ENCODE peak calls at places on chromosome 13, in eight cellular contexts. One of them, this sample, is unnamed.
A peak's percentile ranks its signal among the peaks of the same experiment; 100 is the strongest.

GRCh38 chr13:112910016-112910415 is 59.0 kb upstream of the MCF2L start:
- DNase-seq in brain microvascular endothelial cell: no peak
- DNase-seq in RWPE1: no peak
- DNase-seq in activated T-cell treated with anti-CD3 and anti-CD28 coated beads for 1 hour: no peak
- DNase-seq in RCC 7860: no peak
- DNase-seq in HTR-8/SVneo: no peak
- DNase-seq in effector CD4-positive, alpha-beta T cell: no peak
- DNase-seq in smooth muscle cell of the brain vasculature: no peak
- DNase-seq in this sample: no peak

GRCh38 chr13:20714161-20714560 is 10.7 kb downstream of the IL17D start:
- DNase-seq in brain microvascular endothelial cell: no peak
- DNase-seq in RWPE1: no peak
- DNase-seq in activated T-cell treated with anti-CD3 and anti-CD28 coated beads for 1 hour: no peak
- DNase-seq in RCC 7860: no peak
- DNase-seq in HTR-8/SVneo: no peak
- DNase-seq in effector CD4-positive, alpha-beta T cell: no peak
- DNase-seq in smooth muscle cell of the brain vasculature: no peak
- DNase-seq in this sample: peak; percentile 89

GRCh38 chr13:113148407-113148806 is 10.0 kb upstream of the PROZ start:
- DNase-seq in brain microvascular endothelial cell: no peak
- DNase-seq in RWPE1: no peak
- DNase-seq in activated T-cell treated with anti-CD3 and anti-CD28 coated beads for 1 hour: no peak
- DNase-seq in RCC 7860: no peak
- DNase-seq in HTR-8/SVneo: no peak
- DNase-seq in effector CD4-positive, alpha-beta T cell: no peak
- DNase-seq in smooth muscle cell of the brain vasculature: no peak
- DNase-seq in this sample: no peak

GRCh38 chr13:72983085-72983768 is 75.6 kb upstream of the KLF5 start:
- DNase-seq in brain microvascular endothelial cell: peak; percentile 25
- DNase-seq in RWPE1: no peak
- DNase-seq in activated T-cell treated with anti-CD3 and anti-CD28 coated beads for 1 hour: no peak
- DNase-seq in RCC 7860: peak; percentile 22
- DNase-seq in HTR-8/SVneo: no peak
- DNase-seq in effector CD4-positive, alpha-beta T cell: no peak
- DNase-seq in smooth muscle cell of the brain vasculature: no peak
- DNase-seq in this sample: no peak

GRCh38 chr13:113598081-113598410 is 13.5 kb downstream of the TFDP1 start:
- DNase-seq in brain microvascular endothelial cell: no peak
- DNase-seq in RWPE1: no peak
- DNase-seq in activated T-cell treated with anti-CD3 and anti-CD28 coated beads for 1 hour: no peak
- DNase-seq in RCC 7860: no peak
- DNase-seq in HTR-8/SVneo: no peak
- DNase-seq in effector CD4-positive, alpha-beta T cell: no peak
- DNase-seq in smooth muscle cell of the brain vasculature: no peak
- DNase-seq in this sample: no peak

GRCh38 chr13:78197231-78197630 is 278.6 kb upstream of the EDNRB start:
- DNase-seq in brain microvascular endothelial cell: no peak
- DNase-seq in RWPE1: no peak
- DNase-seq in activated T-cell treated with anti-CD3 and anti-CD28 coated beads for 1 hour: no peak
- DNase-seq in RCC 7860: no peak
- DNase-seq in HTR-8/SVneo: no peak
- DNase-seq in effector CD4-positive, alpha-beta T cell: no peak
- DNase-seq in smooth muscle cell of the brain vasculature: no peak
- DNase-seq in this sample: no peak

GRCh38 chr13:30872685-30873443 is 33.2 kb upstream of the MEDAG start:
- DNase-seq in brain microvascular endothelial cell: peak; percentile 87
- DNase-seq in RWPE1: no peak
- DNase-seq in activated T-cell treated with anti-CD3 and anti-CD28 coated beads for 1 hour: no peak
- DNase-seq in RCC 7860: peak; percentile 60
- DNase-seq in HTR-8/SVneo: peak; percentile 46
- DNase-seq in effector CD4-positive, alpha-beta T cell: no peak
- DNase-seq in smooth muscle cell of the brain vasculature: no peak
- DNase-seq in this sample: peak; percentile 85

GRCh38 chr13:36919206-36919832 is 719 bp downstream of the SMAD9 start:
- DNase-seq in brain microvascular endothelial cell: no peak
- DNase-seq in RWPE1: peak; percentile 22
- DNase-seq in activated T-cell treated with anti-CD3 and anti-CD28 coated beads for 1 hour: no peak
- DNase-seq in RCC 7860: peak; percentile 27
- DNase-seq in HTR-8/SVneo: peak; percentile 12
- DNase-seq in effector CD4-positive, alpha-beta T cell: no peak
- DNase-seq in smooth muscle cell of the brain vasculature: no peak
- DNase-seq in this sample: peak; percentile 3

GRCh38 chr13:99416411-99417121 is 84.7 kb upstream of the TM9SF2 start:
- DNase-seq in brain microvascular endothelial cell: no peak
- DNase-seq in RWPE1: no peak
- DNase-seq in activated T-cell treated with anti-CD3 and anti-CD28 coated beads for 1 hour: no peak
- DNase-seq in RCC 7860: no peak
- DNase-seq in HTR-8/SVneo: no peak
- DNase-seq in effector CD4-positive, alpha-beta T cell: no peak
- DNase-seq in smooth muscle cell of the brain vasculature: no peak
- DNase-seq in this sample: no peak

GRCh38 chr13:46181799-46182490 is at the start of gene LCP1:
- DNase-seq in brain microvascular endothelial cell: no peak
- DNase-seq in RWPE1: no peak
- DNase-seq in activated T-cell treated with anti-CD3 and anti-CD28 coated beads for 1 hour: peak; percentile 55
- DNase-seq in RCC 7860: peak; percentile 31
- DNase-seq in HTR-8/SVneo: no peak
- DNase-seq in effector CD4-positive, alpha-beta T cell: peak; percentile 75
- DNase-seq in smooth muscle cell of the brain vasculature: no peak
- DNase-seq in this sample: no peak

GRCh38 chr13:62321895-62322294 is 906.2 kb upstream of the PCDH20 start:
- DNase-seq in brain microvascular endothelial cell: no peak
- DNase-seq in RWPE1: no peak
- DNase-seq in activated T-cell treated with anti-CD3 and anti-CD28 coated beads for 1 hour: no peak
- DNase-seq in RCC 7860: no peak
- DNase-seq in HTR-8/SVneo: no peak
- DNase-seq in effector CD4-positive, alpha-beta T cell: no peak
- DNase-seq in smooth muscle cell of the brain vasculature: no peak
- DNase-seq in this sample: no peak

GRCh38 chr13:73337511-73337910 is 278.7 kb downstream of the KLF5 start:
- DNase-seq in brain microvascular endothelial cell: no peak
- DNase-seq in RWPE1: peak; percentile 28
- DNase-seq in activated T-cell treated with anti-CD3 and anti-CD28 coated beads for 1 hour: no peak
- DNase-seq in RCC 7860: no peak
- DNase-seq in HTR-8/SVneo: no peak
- DNase-seq in effector CD4-positive, alpha-beta T cell: no peak
- DNase-seq in smooth muscle cell of the brain vasculature: no peak
- DNase-seq in this sample: no peak

GRCh38 chr13:64917566-64917965 is 2312.6 kb downstream of the PCDH9 start:
- DNase-seq in brain microvascular endothelial cell: no peak
- DNase-seq in RWPE1: no peak
- DNase-seq in activated T-cell treated with anti-CD3 and anti-CD28 coated beads for 1 hour: no peak
- DNase-seq in RCC 7860: no peak
- DNase-seq in HTR-8/SVneo: no peak
- DNase-seq in effector CD4-positive, alpha-beta T cell: no peak
- DNase-seq in smooth muscle cell of the brain vasculature: no peak
- DNase-seq in this sample: no peak

GRCh38 chr13:36992362-36992761 is 6.8 kb downstream of the ALG5 start:
- DNase-seq in brain microvascular endothelial cell: no peak
- DNase-seq in RWPE1: no peak
- DNase-seq in activated T-cell treated with anti-CD3 and anti-CD28 coated beads for 1 hour: no peak
- DNase-seq in RCC 7860: no peak
- DNase-seq in HTR-8/SVneo: no peak
- DNase-seq in effector CD4-positive, alpha-beta T cell: no peak
- DNase-seq in smooth muscle cell of the brain vasculature: no peak
- DNase-seq in this sample: no peak

GRCh38 chr13:22505489-22505888 is 675.3 kb upstream of the SGCG start:
- DNase-seq in brain microvascular endothelial cell: no peak
- DNase-seq in RWPE1: no peak
- DNase-seq in activated T-cell treated with anti-CD3 and anti-CD28 coated beads for 1 hour: no peak
- DNase-seq in RCC 7860: no peak
- DNase-seq in HTR-8/SVneo: peak; percentile 9
- DNase-seq in effector CD4-positive, alpha-beta T cell: no peak
- DNase-seq in smooth muscle cell of the brain vasculature: no peak
- DNase-seq in this sample: peak; percentile 91

GRCh38 chr13:48784906-48785555 is 131.3 kb downstream of the CYSLTR2 start:
- DNase-seq in brain microvascular endothelial cell: no peak
- DNase-seq in RWPE1: no peak
- DNase-seq in activated T-cell treated with anti-CD3 and anti-CD28 coated beads for 1 hour: no peak
- DNase-seq in RCC 7860: no peak
- DNase-seq in HTR-8/SVneo: no peak
- DNase-seq in effector CD4-positive, alpha-beta T cell: no peak
- DNase-seq in smooth muscle cell of the brain vasculature: no peak
- DNase-seq in this sample: no peak

GRCh38 chr13:57409656-57410055 is 221.9 kb upstream of the PCDH17 start:
- DNase-seq in brain microvascular endothelial cell: no peak
- DNase-seq in RWPE1: no peak
- DNase-seq in activated T-cell treated with anti-CD3 and anti-CD28 coated beads for 1 hour: no peak
- DNase-seq in RCC 7860: no peak
- DNase-seq in HTR-8/SVneo: no peak
- DNase-seq in effector CD4-positive, alpha-beta T cell: no peak
- DNase-seq in smooth muscle cell of the brain vasculature: no peak
- DNase-seq in this sample: no peak

GRCh38 chr13:23699271-23699670 is 129.1 kb downstream of the TNFRSF19 start:
- DNase-seq in brain microvascular endothelial cell: no peak
- DNase-seq in RWPE1: no peak
- DNase-seq in activated T-cell treated with anti-CD3 and anti-CD28 coated beads for 1 hour: no peak
- DNase-seq in RCC 7860: no peak
- DNase-seq in HTR-8/SVneo: no peak
- DNase-seq in effector CD4-positive, alpha-beta T cell: no peak
- DNase-seq in smooth muscle cell of the brain vasculature: no peak
- DNase-seq in this sample: no peak

GRCh38 chr13:41459754-41460111 is 2.4 kb downstream of the RGCC start:
- DNase-seq in brain microvascular endothelial cell: no peak
- DNase-seq in RWPE1: no peak
- DNase-seq in activated T-cell treated with anti-CD3 and anti-CD28 coated beads for 1 hour: no peak
- DNase-seq in RCC 7860: no peak
- DNase-seq in HTR-8/SVneo: no peak
- DNase-seq in effector CD4-positive, alpha-beta T cell: no peak
- DNase-seq in smooth muscle cell of the brain vasculature: no peak
- DNase-seq in this sample: no peak

GRCh38 chr13:97629601-97630272 is 195.8 kb downstream of the RAP2A start:
- DNase-seq in brain microvascular endothelial cell: no peak
- DNase-seq in RWPE1: no peak
- DNase-seq in activated T-cell treated with anti-CD3 and anti-CD28 coated beads for 1 hour: no peak
- DNase-seq in RCC 7860: no peak
- DNase-seq in HTR-8/SVneo: no peak
- DNase-seq in effector CD4-positive, alpha-beta T cell: no peak
- DNase-seq in smooth muscle cell of the brain vasculature: no peak
- DNase-seq in this sample: no peak

GRCh38 chr13:49625392-49626137 is 2.7 kb upstream of the ARL11 start:
- DNase-seq in brain microvascular endothelial cell: peak; percentile 21
- DNase-seq in RWPE1: no peak
- DNase-seq in activated T-cell treated with anti-CD3 and anti-CD28 coated beads for 1 hour: no peak
- DNase-seq in RCC 7860: peak; percentile 8
- DNase-seq in HTR-8/SVneo: no peak
- DNase-seq in effector CD4-positive, alpha-beta T cell: no peak
- DNase-seq in smooth muscle cell of the brain vasculature: no peak
- DNase-seq in this sample: no peak

GRCh38 chr13:108742681-108743080 is 113.3 kb downstream of the MYO16 start:
- DNase-seq in brain microvascular endothelial cell: no peak
- DNase-seq in RWPE1: no peak
- DNase-seq in activated T-cell treated with anti-CD3 and anti-CD28 coated beads for 1 hour: no peak
- DNase-seq in RCC 7860: no peak
- DNase-seq in HTR-8/SVneo: no peak
- DNase-seq in effector CD4-positive, alpha-beta T cell: no peak
- DNase-seq in smooth muscle cell of the brain vasculature: no peak
- DNase-seq in this sample: no peak

GRCh38 chr13:87344176-87344575 is 327.0 kb upstream of the SLITRK5 start:
- DNase-seq in brain microvascular endothelial cell: no peak
- DNase-seq in RWPE1: peak; percentile 20
- DNase-seq in activated T-cell treated with anti-CD3 and anti-CD28 coated beads for 1 hour: no peak
- DNase-seq in RCC 7860: no peak
- DNase-seq in HTR-8/SVneo: peak; percentile 12
- DNase-seq in effector CD4-positive, alpha-beta T cell: no peak
- DNase-seq in smooth muscle cell of the brain vasculature: no peak
- DNase-seq in this sample: no peak

GRCh38 chr13:51584731-51585191 is 499 bp downstream of the WDFY2 start:
- DNase-seq in brain microvascular endothelial cell: peak; percentile 33
- DNase-seq in RWPE1: peak; percentile 52
- DNase-seq in activated T-cell treated with anti-CD3 and anti-CD28 coated beads for 1 hour: peak; percentile 51
- DNase-seq in RCC 7860: peak; percentile 23
- DNase-seq in HTR-8/SVneo: peak; percentile 8
- DNase-seq in effector CD4-positive, alpha-beta T cell: peak; percentile 65
- DNase-seq in smooth muscle cell of the brain vasculature: no peak
- DNase-seq in this sample: no peak

GRCh38 chr13:112057736-112058518 is 9.0 kb upstream of the SOX1 start:
- DNase-seq in brain microvascular endothelial cell: no peak
- DNase-seq in RWPE1: no peak
- DNase-seq in activated T-cell treated with anti-CD3 and anti-CD28 coated beads for 1 hour: no peak
- DNase-seq in RCC 7860: no peak
- DNase-seq in HTR-8/SVneo: no peak
- DNase-seq in effector CD4-positive, alpha-beta T cell: no peak
- DNase-seq in smooth muscle cell of the brain vasculature: no peak
- DNase-seq in this sample: no peak

GRCh38 chr13:29947839-29948238 is 97.4 kb upstream of the UBL3 start:
- DNase-seq in brain microvascular endothelial cell: no peak
- DNase-seq in RWPE1: no peak
- DNase-seq in activated T-cell treated with anti-CD3 and anti-CD28 coated beads for 1 hour: no peak
- DNase-seq in RCC 7860: no peak
- DNase-seq in HTR-8/SVneo: no peak
- DNase-seq in effector CD4-positive, alpha-beta T cell: no peak
- DNase-seq in smooth muscle cell of the brain vasculature: no peak
- DNase-seq in this sample: no peak

GRCh38 chr13:43905435-43906031 is 25.8 kb downstream of the LACC1 start:
- DNase-seq in brain microvascular endothelial cell: peak; percentile 60
- DNase-seq in RWPE1: peak; percentile 49
- DNase-seq in activated T-cell treated with anti-CD3 and anti-CD28 coated beads for 1 hour: no peak
- DNase-seq in RCC 7860: peak; percentile 29
- DNase-seq in HTR-8/SVneo: peak; percentile 28
- DNase-seq in effector CD4-positive, alpha-beta T cell: peak; percentile 9
- DNase-seq in smooth muscle cell of the brain vasculature: peak; percentile 62
- DNase-seq in this sample: peak; percentile 70

GRCh38 chr13:46354143-46355087 is 32.6 kb downstream of the RUBCNL start:
- DNase-seq in brain microvascular endothelial cell: peak; percentile 95
- DNase-seq in RWPE1: peak; percentile 90
- DNase-seq in activated T-cell treated with anti-CD3 and anti-CD28 coated beads for 1 hour: no peak
- DNase-seq in RCC 7860: peak; percentile 90
- DNase-seq in HTR-8/SVneo: peak; percentile 59
- DNase-seq in effector CD4-positive, alpha-beta T cell: no peak
- DNase-seq in smooth muscle cell of the brain vasculature: peak; percentile 82
- DNase-seq in this sample: peak; percentile 94

GRCh38 chr13:37074703-37075102 is 15.2 kb upstream of the SUPT20H start:
- DNase-seq in brain microvascular endothelial cell: no peak
- DNase-seq in RWPE1: peak; percentile 14
- DNase-seq in activated T-cell treated with anti-CD3 and anti-CD28 coated beads for 1 hour: no peak
- DNase-seq in RCC 7860: peak; percentile 30
- DNase-seq in HTR-8/SVneo: peak; percentile 19
- DNase-seq in effector CD4-positive, alpha-beta T cell: no peak
- DNase-seq in smooth muscle cell of the brain vasculature: peak; percentile 13
- DNase-seq in this sample: no peak

GRCh38 chr13:45339867-45340266 is 1.1 kb downstream of the TPT1 start:
- DNase-seq in brain microvascular endothelial cell: no peak
- DNase-seq in RWPE1: no peak
- DNase-seq in activated T-cell treated with anti-CD3 and anti-CD28 coated beads for 1 hour: no peak
- DNase-seq in RCC 7860: no peak
- DNase-seq in HTR-8/SVneo: no peak
- DNase-seq in effector CD4-positive, alpha-beta T cell: no peak
- DNase-seq in smooth muscle cell of the brain vasculature: no peak
- DNase-seq in this sample: no peak

GRCh38 chr13:113666324-113666660 is 727 bp upstream of the GRK1 start:
- DNase-seq in brain microvascular endothelial cell: no peak
- DNase-seq in RWPE1: no peak
- DNase-seq in activated T-cell treated with anti-CD3 and anti-CD28 coated beads for 1 hour: no peak
- DNase-seq in RCC 7860: no peak
- DNase-seq in HTR-8/SVneo: no peak
- DNase-seq in effector CD4-positive, alpha-beta T cell: no peak
- DNase-seq in smooth muscle cell of the brain vasculature: no peak
- DNase-seq in this sample: no peak

GRCh38 chr13:112782433-112783010 is 92.7 kb downstream of the ATP11A start:
- DNase-seq in brain microvascular endothelial cell: no peak
- DNase-seq in RWPE1: no peak
- DNase-seq in activated T-cell treated with anti-CD3 and anti-CD28 coated beads for 1 hour: no peak
- DNase-seq in RCC 7860: no peak
- DNase-seq in HTR-8/SVneo: no peak
- DNase-seq in effector CD4-positive, alpha-beta T cell: no peak
- DNase-seq in smooth muscle cell of the brain vasculature: peak; percentile 15
- DNase-seq in this sample: no peak

GRCh38 chr13:45295536-45295935 is 45.4 kb downstream of the TPT1 start:
- DNase-seq in brain microvascular endothelial cell: no peak
- DNase-seq in RWPE1: no peak
- DNase-seq in activated T-cell treated with anti-CD3 and anti-CD28 coated beads for 1 hour: no peak
- DNase-seq in RCC 7860: no peak
- DNase-seq in HTR-8/SVneo: no peak
- DNase-seq in effector CD4-positive, alpha-beta T cell: no peak
- DNase-seq in smooth muscle cell of the brain vasculature: peak; percentile 67
- DNase-seq in this sample: peak; percentile 9

GRCh38 chr13:63636231-63636993 is 2220.8 kb upstream of the PCDH20 start:
- DNase-seq in brain microvascular endothelial cell: no peak
- DNase-seq in RWPE1: peak; percentile 4
- DNase-seq in activated T-cell treated with anti-CD3 and anti-CD28 coated beads for 1 hour: no peak
- DNase-seq in RCC 7860: no peak
- DNase-seq in HTR-8/SVneo: no peak
- DNase-seq in effector CD4-positive, alpha-beta T cell: no peak
- DNase-seq in smooth muscle cell of the brain vasculature: no peak
- DNase-seq in this sample: no peak